ENCODE peak calls at places on chromosomes 11 and 22, in four cellular contexts. One of them, this sample, is unnamed.
A peak's percentile ranks its signal among the peaks of the same experiment; 100 is the strongest.

GRCh38 chr11:12413141-12414055 is 36.0 kb downstream of the PARVA start:
- DNase-seq in hepatocyte: no peak
- DNase-seq in central memory CD4-positive, alpha-beta T cell: no peak
- DNase-seq in naive thymus-derived CD8-positive, alpha-beta T cell: no peak
- DNase-seq in this sample: no peak

GRCh38 chr22:49502126-49502826 is 325.4 kb downstream of the BRD1 start:
- DNase-seq in central memory CD4-positive, alpha-beta T cell: peak; percentile 35
- DNase-seq in naive thymus-derived CD8-positive, alpha-beta T cell: no peak
- DNase-seq in hepatocyte: peak; percentile 50
- DNase-seq in this sample: peak; percentile 74

GRCh38 chr22:46366801-46367706 is 31.5 kb downstream of the TRMU start:
- DNase-seq in naive thymus-derived CD8-positive, alpha-beta T cell: no peak
- DNase-seq in hepatocyte: no peak
- DNase-seq in central memory CD4-positive, alpha-beta T cell: peak; percentile 57
- DNase-seq in this sample: no peak

GRCh38 chr11:70050243-70050642 is 27.9 kb upstream of the ANO1 start:
- DNase-seq in naive thymus-derived CD8-positive, alpha-beta T cell: no peak
- DNase-seq in central memory CD4-positive, alpha-beta T cell: no peak
- DNase-seq in hepatocyte: no peak
- DNase-seq in this sample: peak; percentile 33

GRCh38 chr11:22340803-22341581 is 2.8 kb downstream of the SLC17A6 start:
- DNase-seq in central memory CD4-positive, alpha-beta T cell: no peak
- DNase-seq in hepatocyte: no peak
- DNase-seq in naive thymus-derived CD8-positive, alpha-beta T cell: no peak
- DNase-seq in this sample: peak; percentile 63

GRCh38 chr11:119381186-119381988 is at the start of gene USP2:
- DNase-seq in hepatocyte: peak; percentile 98
- DNase-seq in central memory CD4-positive, alpha-beta T cell: peak; percentile 97
- DNase-seq in naive thymus-derived CD8-positive, alpha-beta T cell: peak; percentile 98
- DNase-seq in this sample: peak; percentile 98

GRCh38 chr11:72102162-72102561 is 935 bp downstream of the LAMTOR1 start:
- DNase-seq in naive thymus-derived CD8-positive, alpha-beta T cell: no peak
- DNase-seq in hepatocyte: no peak
- DNase-seq in central memory CD4-positive, alpha-beta T cell: no peak
- DNase-seq in this sample: no peak

GRCh38 chr11:124762624-124763155 is 600 bp upstream of the ESAM start:
- DNase-seq in naive thymus-derived CD8-positive, alpha-beta T cell: no peak
- DNase-seq in central memory CD4-positive, alpha-beta T cell: no peak
- DNase-seq in hepatocyte: no peak
- DNase-seq in this sample: peak; percentile 54

GRCh38 chr22:48700566-48701295 is 1126.9 kb downstream of the BRD1 start:
- DNase-seq in hepatocyte: no peak
- DNase-seq in naive thymus-derived CD8-positive, alpha-beta T cell: no peak
- DNase-seq in central memory CD4-positive, alpha-beta T cell: no peak
- DNase-seq in this sample: no peak

GRCh38 chr11:44957051-44957515 is 6.4 kb upstream of the TP53I11 start:
- DNase-seq in hepatocyte: peak; percentile 55
- DNase-seq in naive thymus-derived CD8-positive, alpha-beta T cell: no peak
- DNase-seq in central memory CD4-positive, alpha-beta T cell: no peak
- DNase-seq in this sample: peak; percentile 68